ENCODE peak calls at places on chromosomes 6 and 20, in five cellular contexts. S, P, V, R and H are unnamed samples.

GRCh38 chr6:26235240-26235730 is 129.7 kb upstream of the BTN3A2 start:
- DNase-seq in S (no peak), P (peak), V (no peak), R (no peak), H (no peak)

GRCh38 chr6:126531273-126531672 is 191.4 kb downstream of the CENPW start:
- DNase-seq in S (no peak), P (no peak), V (no peak), R (no peak), H (no peak)

GRCh38 chr6:132392792-132393191 is 8.5 kb downstream of the MOXD1 start:
- DNase-seq in S (no peak), P (no peak), V (no peak), R (no peak), H (no peak)

GRCh38 chr6:158654960-158655485 is 5.2 kb downstream of the SYTL3 start:
- DNase-seq in S (no peak), P (no peak), V (no peak), R (no peak), H (no peak)

GRCh38 chr20:15611579-15611978 is 961.7 kb downstream of the KIF16B start:
- DNase-seq in S (no peak), P (no peak), V (no peak), R (no peak), H (no peak)

GRCh38 chr20:40637176-40637575 is 51.9 kb downstream of the MAFB start:
- DNase-seq in S (no peak), P (no peak), V (no peak), R (no peak), H (no peak)

GRCh38 chr6:107354470-107354869 is 104.9 kb downstream of the PDSS2 start:
- DNase-seq in S (no peak), P (no peak), V (peak), R (no peak), H (no peak)

GRCh38 chr20:420721-421574 is 12.8 kb downstream of the RBCK1 start:
- DNase-seq in S (no peak), P (no peak), V (no peak), R (no peak), H (no peak)

GRCh38 chr6:87875781-87876180 is 171.9 kb upstream of the SPACA1 start:
- DNase-seq in S (no peak), P (no peak), V (no peak), R (no peak), H (no peak)

GRCh38 chr6:109406196-109406595 is 23.9 kb upstream of the CD164 start:
- DNase-seq in S (no peak), P (no peak), V (no peak), R (no peak), H (no peak)